ENCODE peak calls at places on chromosomes 11 and 22, in four cellular contexts. N, G, X and T are unnamed samples.

GRCh38 chr11:94031625-94032024 is 10.5 kb downstream of the HEPHL1 start:
- DNase-seq in N (no peak), X (no peak), G (no peak), T (no peak)

GRCh38 chr22:32561163-32561562 is 86.6 kb downstream of the FBXO7 start:
- DNase-seq in G (no peak), N (no peak), X (no peak), T (no peak)

GRCh38 chr11:75344186-75344585 is 7.3 kb downstream of the ARRB1 start:
- DNase-seq in G (no peak), X (peak; percentile 75), N (no peak), T (no peak)

GRCh38 chr22:42338502-42338901 is 68.0 kb upstream of the TCF20 start:
- DNase-seq in X (peak; percentile 74), N (no peak), G (no peak), T (no peak)

GRCh38 chr22:49235463-49236300 is 592.0 kb downstream of the BRD1 start:
- DNase-seq in N (peak; percentile 49), X (peak; percentile 45), G (no peak), T (peak; percentile 18)

GRCh38 chr11:123505546-123506299 is 75.7 kb downstream of the GRAMD1B start:
- DNase-seq in N (peak; percentile 78), G (no peak), X (no peak), T (no peak)

GRCh38 chr22:27452916-27453315 is 348.6 kb downstream of the MN1 start:
- DNase-seq in G (peak; percentile 20), N (no peak), X (no peak), T (no peak)

GRCh38 chr11:9601041-9601875 is 27.8 kb downstream of the WEE1 start:
- DNase-seq in X (peak; percentile 37), N (no peak), G (peak; percentile 82), T (no peak)

GRCh38 chr11:22491826-22492225 is 133.8 kb downstream of the FANCF start:
- DNase-seq in N (peak; percentile 56), X (no peak), G (no peak), T (no peak)

GRCh38 chr11:35798423-35798822 is 135.8 kb downstream of the TRIM44 start:
- DNase-seq in G (peak; percentile 23), X (no peak), N (no peak), T (no peak)

GRCh38 chr11:19345519-19345847 is 104.7 kb upstream of the E2F8 start:
- DNase-seq in G (no peak), N (peak; percentile 75), X (no peak), T (no peak)

GRCh38 chr11:72553748-72554147 is 119.4 kb upstream of the CLPB start:
- DNase-seq in X (no peak), N (peak; percentile 36), G (no peak), T (no peak)

GRCh38 chr22:30235687-30236170 is 10.8 kb downstream of the LIF start:
- DNase-seq in N (no peak), G (peak; percentile 56), X (no peak), T (peak; percentile 65)

GRCh38 chr11:20671856-20672546 is 2.6 kb downstream of the NELL1 start:
- DNase-seq in N (peak; percentile 47), G (no peak), X (no peak), T (no peak)

GRCh38 chr22:39478461-39478860 is 21.6 kb downstream of the MGAT3 start:
- DNase-seq in N (peak; percentile 60), G (no peak), X (no peak), T (no peak)

GRCh38 chr11:126489791-126490190 is 134.3 kb downstream of the ST3GAL4 start:
- DNase-seq in X (no peak), G (no peak), N (no peak), T (no peak)

GRCh38 chr11:125156346-125156745 is 8.2 kb upstream of the PKNOX2 start:
- DNase-seq in X (no peak), N (no peak), G (no peak), T (no peak)

GRCh38 chr11:85483861-85484260 is 143.3 kb downstream of the DLG2 start:
- DNase-seq in G (no peak), N (no peak), X (no peak), T (no peak)

GRCh38 chr11:3022300-3022967 is 30.3 kb upstream of the NAP1L4 start:
- DNase-seq in X (no peak), G (peak; percentile 83), N (no peak), T (no peak)

GRCh38 chr11:36073411-36074203 is 129.7 kb downstream of the LDLRAD3 start:
- DNase-seq in N (peak; percentile 45), X (no peak), G (peak; percentile 83), T (no peak)

GRCh38 chr11:102313225-102313940 is 3.9 kb upstream of the BIRC3 start:
- DNase-seq in X (no peak), G (no peak), N (no peak), T (no peak)
- H3K4me3 ChIP-seq in X (no peak overlapping the region), G (no peak overlapping the region), N (no peak overlapping the region), T (no peak overlapping the region)

DNA sequence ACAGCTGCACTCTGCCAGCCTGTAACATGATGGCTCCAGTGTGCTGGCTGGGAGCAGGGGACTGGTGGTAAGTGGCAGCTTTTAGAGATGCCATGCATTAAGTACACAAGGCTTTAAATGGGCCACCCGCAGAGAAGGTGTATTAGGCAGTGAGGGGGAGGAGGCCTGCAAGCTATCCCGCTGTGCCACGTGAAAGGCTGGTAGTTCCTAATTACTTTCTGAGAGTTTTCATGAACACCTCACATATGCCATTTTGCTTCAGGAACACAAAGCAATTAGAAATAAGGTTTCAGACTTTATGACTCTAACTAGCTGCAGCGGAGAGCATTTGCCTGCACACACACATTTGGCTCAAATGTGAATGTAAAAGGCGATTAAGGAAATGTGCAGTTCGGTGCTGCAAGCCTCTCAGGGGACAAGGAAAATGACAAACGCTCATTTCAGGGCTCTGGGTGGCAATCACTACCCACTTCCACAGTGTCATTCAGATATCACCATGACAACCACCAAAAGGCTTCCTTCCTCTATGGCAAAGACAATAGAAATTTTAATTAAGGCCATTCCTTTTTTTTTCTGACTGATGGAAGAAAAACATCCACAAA is 116.7 kb downstream of the PLEKHA7 start:
- DNase-seq in G (no peak), N (peak; percentile 94), X (no peak), T (no peak)
- H3K27ac ChIP-seq in G (no peak overlapping the region), N (peak overlapping the region; percentile 78), X (no peak overlapping the region), T (no peak overlapping the region)

GRCh38 chr11:87263439-87263838 is 225.7 kb downstream of the TMEM135 start:
- DNase-seq in G (no peak), X (no peak), N (no peak), T (no peak)

GRCh38 chr11:87265915-87266314 is 228.2 kb downstream of the TMEM135 start:
- DNase-seq in N (no peak), G (no peak), X (no peak), T (no peak)

GRCh38 chr11:87266751-87267150 is 229.0 kb downstream of the TMEM135 start:
- DNase-seq in G (no peak), X (no peak), N (no peak), T (no peak)

GRCh38 chr11:87265132-87265531 is 227.4 kb downstream of the TMEM135 start:
- DNase-seq in G (no peak), N (no peak), X (no peak), T (no peak)

DNA sequence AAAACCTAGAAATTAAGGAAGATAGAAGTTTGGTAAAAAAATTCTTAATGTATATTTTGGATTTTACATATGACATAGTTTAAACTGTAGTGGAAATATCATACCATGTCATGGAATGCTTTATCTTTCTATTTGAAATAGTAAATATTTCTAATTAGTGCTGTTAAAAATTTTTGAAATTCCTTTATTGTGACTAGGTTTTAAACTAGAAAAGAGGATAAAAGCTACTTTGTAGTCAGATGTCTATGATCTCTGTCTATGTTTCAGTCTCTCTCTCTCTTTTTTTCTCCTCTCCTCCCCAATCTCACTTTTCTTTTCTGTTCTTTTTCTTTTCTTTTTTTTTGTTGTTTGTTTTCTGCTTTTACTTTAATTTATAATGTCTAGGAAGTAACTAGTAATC is 226.2 kb downstream of the TMEM135 start:
- DNase-seq in X (no peak), N (no peak), G (no peak), T (no peak)
- H3K4me1 ChIP-seq in X (no peaks in the 10 kb centered on the region), N (no peaks in the 10 kb centered on the region), G (no peaks in the 10 kb centered on the region), T (no peaks in the 10 kb centered on the region)

GRCh38 chr11:60367009-60367408 is 11.3 kb upstream of the MS4A7 start:
- DNase-seq in N (no peak), G (peak; percentile 44), X (no peak), T (no peak)

GRCh38 chr11:60360621-60361020 is 17.7 kb upstream of the MS4A7 start:
- DNase-seq in N (no peak), X (no peak), G (no peak), T (no peak)

GRCh38 chr11:60367896-60368295 is 10.4 kb upstream of the MS4A7 start:
- DNase-seq in G (no peak), N (no peak), X (no peak), T (no peak)

GRCh38 chr11:60363542-60364525 is 14.5 kb upstream of the MS4A7 start:
- DNase-seq in X (peak; percentile 76), N (peak; percentile 76), G (peak; percentile 68), T (peak; percentile 49)
- H3K4me3 ChIP-seq in X (no peak overlapping the region), N (no peak overlapping the region), G (no peak overlapping the region), T (no peak overlapping the region)

GRCh38 chr11:241634-242033 is 4.9 kb downstream of the PSMD13 start:
- DNase-seq in X (no peak), N (no peak), G (no peak), T (no peak)
- H3K27ac ChIP-seq in X (no peak overlapping the region), N (no peak overlapping the region), G (no peak overlapping the region), T (no peak overlapping the region)

DNA sequence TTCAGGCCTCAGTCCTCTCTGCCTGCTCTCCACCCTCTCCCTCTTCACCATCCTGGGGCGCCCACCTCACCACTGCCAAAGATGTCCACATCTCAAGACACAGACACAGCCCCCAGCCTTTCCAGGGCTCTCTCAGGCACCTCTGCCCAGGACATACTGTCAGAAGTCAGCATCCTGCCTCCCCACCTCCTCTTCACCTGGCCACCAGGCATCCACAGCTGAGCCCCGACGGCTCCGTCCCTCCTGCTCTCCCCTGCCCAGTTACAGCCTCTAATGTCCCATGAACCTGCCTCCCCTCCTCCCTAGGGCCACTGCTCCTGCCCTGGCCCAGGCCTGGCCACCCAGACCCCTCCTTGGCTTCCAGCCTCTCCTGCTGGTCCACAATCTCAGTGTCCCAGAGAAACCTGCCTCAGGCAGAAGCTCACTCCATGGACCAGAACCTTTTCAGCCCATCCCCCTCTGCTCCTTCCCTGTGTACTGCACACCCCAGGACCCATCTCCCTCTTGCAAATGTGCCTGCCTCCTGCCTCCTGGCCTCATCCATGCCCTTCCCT is 3.2 kb downstream of the LTBP3 start:
- DNase-seq in G (no peak), N (no peak), X (no peak), T (no peak)
- H3K4me1 ChIP-seq in G (peaks cover 52% of the 10 kb centered on the region), N (peaks cover 29% of the 10 kb centered on the region), X (no peaks in the 10 kb centered on the region), T (no peaks in the 10 kb centered on the region)

GRCh38 chr22:46736705-46737104 is 1.3 kb downstream of the CERK start:
- DNase-seq in N (no peak), X (no peak), G (no peak), T (no peak)
- H3K4me3 ChIP-seq in N (peak overlapping the region; percentile 94), X (peak overlapping the region; percentile 96), G (no peak overlapping the region), T (no peak overlapping the region)